ENCODE peak calls at places on chromosomes 5 and 9, in eight cellular contexts. M is BJ, J is psoas muscle, A is left lung, H is neural progenitor cell, W is dorsolateral prefrontal cortex, R is progenitor cell of endocrine pancreas, O is lower lobe of right lung. D is an unnamed sample.

GRCh38 chr5:138824516-138824915 is 50.6 kb downstream of the LRRTM2 start:
- DNase-seq in M (no peak), J (no peak), A (no peak), H (no peak), W (no peak), R (no peak), O (no peak), D (no peak)

GRCh38 chr9:128056887-128057723 is 10.0 kb downstream of the NAIF1 start:
- DNase-seq in M (no peak), J (no peak), A (no peak), H (peak), W (no peak), R (no peak), O (no peak), D (no peak)

GRCh38 chr5:80799041-80799440 is 144.3 kb upstream of the DHFR start:
- DNase-seq in M (no peak), J (no peak), A (no peak), H (no peak), W (no peak), R (no peak), O (no peak), D (no peak)

GRCh38 chr9:4069457-4070162 is 230.3 kb downstream of the GLIS3 start:
- DNase-seq in M (no peak), J (no peak), A (no peak), H (no peak), W (no peak), R (no peak), O (no peak), D (no peak)

GRCh38 chr9:71303351-71303750 is 181.9 kb upstream of the TRPM3 start:
- DNase-seq in M (no peak), J (no peak), A (no peak), H (no peak), W (no peak), R (no peak), O (no peak), D (no peak)

GRCh38 chr5:75656311-75657003 is 45.2 kb downstream of the ANKDD1B start:
- DNase-seq in M (no peak), J (no peak), A (peak), H (no peak), W (no peak), R (no peak), O (no peak), D (no peak)

GRCh38 chr5:88145603-88146467 is 122.8 kb downstream of the TMEM161B start:
- DNase-seq in M (no peak), J (no peak), A (peak), H (peak), W (no peak), R (no peak), O (peak), D (no peak)

GRCh38 chr9:111298831-111299603 is 31.0 kb downstream of the OR2K2 start:
- DNase-seq in M (peak), J (peak), A (peak), H (peak), W (peak), R (no peak), O (no peak), D (no peak)

GRCh38 chr5:83255268-83255667 is 177.9 kb downstream of the XRCC4 start:
- DNase-seq in M (peak), J (no peak), A (no peak), H (no peak), W (no peak), R (no peak), O (no peak), D (no peak)

GRCh38 chr5:102638316-102638715 is 116.8 kb upstream of the PAM start:
- DNase-seq in M (no peak), J (no peak), A (no peak), H (no peak), W (no peak), R (no peak), O (no peak), D (no peak)

GRCh38 chr5:144368556-144368955 is 197.9 kb downstream of the KCTD16 start:
- DNase-seq in M (no peak), J (no peak), A (no peak), H (no peak), W (no peak), R (no peak), O (no peak), D (no peak)

GRCh38 chr5:154758501-154758900 is 3.3 kb downstream of the LARP1 start:
- DNase-seq in M (peak), J (no peak), A (no peak), H (no peak), W (no peak), R (no peak), O (no peak), D (no peak)

GRCh38 chr9:122309861-122310260 is 45.2 kb downstream of the MRRF start:
- DNase-seq in M (no peak), J (no peak), A (no peak), H (no peak), W (no peak), R (no peak), O (no peak), D (no peak)

GRCh38 chr5:144328505-144328904 is 157.8 kb downstream of the KCTD16 start:
- DNase-seq in M (no peak), J (no peak), A (no peak), H (no peak), W (no peak), R (no peak), O (no peak), D (no peak)

GRCh38 chr9:82957526-82958379 is 105.2 kb downstream of the RASEF start:
- DNase-seq in M (no peak), J (no peak), A (no peak), H (peak), W (no peak), R (no peak), O (no peak), D (no peak)

GRCh38 chr5:107104774-107105050 is 566.0 kb downstream of the EFNA5 start:
- DNase-seq in M (no peak), J (no peak), A (no peak), H (no peak), W (no peak), R (no peak), O (no peak), D (no peak)

GRCh38 chr5:139422307-139422893 is 16.9 kb downstream of the DNAJC18 start:
- DNase-seq in M (no peak), J (no peak), A (no peak), H (peak), W (no peak), R (peak), O (no peak), D (no peak)

GRCh38 chr5:31469886-31470285 is 62.0 kb downstream of the DROSHA start:
- DNase-seq in M (no peak), J (no peak), A (no peak), H (no peak), W (no peak), R (no peak), O (no peak), D (no peak)

GRCh38 chr5:141637266-141637692 is 482 bp downstream of the RELL2 start:
- DNase-seq in M (no peak), J (no peak), A (no peak), H (peak), W (no peak), R (peak), O (no peak), D (peak)

GRCh38 chr9:132894857-132895846 is 16.5 kb downstream of the SPACA9 start:
- DNase-seq in M (no peak), J (no peak), A (no peak), H (no peak), W (no peak), R (no peak), O (no peak), D (no peak)

GRCh38 chr5:10303201-10303600 is 4.5 kb downstream of the CMBL start:
- DNase-seq in M (no peak), J (no peak), A (peak), H (no peak), W (no peak), R (no peak), O (no peak), D (no peak)

GRCh38 chr5:90437663-90438062 is 28.1 kb upstream of the CETN3 start:
- DNase-seq in M (no peak), J (no peak), A (no peak), H (no peak), W (no peak), R (no peak), O (no peak), D (no peak)

GRCh38 chr5:90606539-90606938 is 47.9 kb downstream of the ADGRV1 start:
- DNase-seq in M (no peak), J (no peak), A (no peak), H (peak), W (no peak), R (no peak), O (no peak), D (no peak)

GRCh38 chr5:62064993-62065392 is 241.0 kb upstream of the KIF2A start:
- DNase-seq in M (no peak), J (no peak), A (no peak), H (no peak), W (no peak), R (no peak), O (no peak), D (no peak)

GRCh38 chr9:19108038-19108437 is 5.3 kb upstream of the HAUS6 start:
- DNase-seq in M (no peak), J (no peak), A (no peak), H (no peak), W (no peak), R (no peak), O (no peak), D (no peak)

GRCh38 chr5:69312459-69313160 is 20.0 kb downstream of the CCDC125 start:
- DNase-seq in M (no peak), J (no peak), A (no peak), H (no peak), W (no peak), R (no peak), O (no peak), D (no peak)

GRCh38 chr5:97224112-97224750 is 41.2 kb upstream of the RIOK2 start:
- DNase-seq in M (peak), J (no peak), A (no peak), H (no peak), W (no peak), R (no peak), O (no peak), D (no peak)

GRCh38 chr5:136195971-136196577 is 3.1 kb upstream of the SMIM32 start:
- DNase-seq in M (no peak), J (no peak), A (no peak), H (no peak), W (no peak), R (no peak), O (no peak), D (no peak)

GRCh38 chr9:14515564-14516198 is 177.6 kb downstream of the ZDHHC21 start:
- DNase-seq in M (no peak), J (peak), A (no peak), H (peak), W (no peak), R (no peak), O (no peak), D (no peak)

GRCh38 chr9:94126844-94127243 is 42.6 kb downstream of the PTPDC1 start:
- DNase-seq in M (no peak), J (no peak), A (no peak), H (no peak), W (no peak), R (no peak), O (no peak), D (no peak)

GRCh38 chr9:3035594-3036389 is 191.9 kb upstream of the PUM3 start:
- DNase-seq in M (no peak), J (no peak), A (no peak), H (no peak), W (no peak), R (no peak), O (no peak), D (no peak)

GRCh38 chr5:133458435-133458834 is 153.9 kb downstream of the FSTL4 start:
- DNase-seq in M (no peak), J (no peak), A (no peak), H (no peak), W (no peak), R (no peak), O (no peak), D (no peak)
- TF ChIP-seq CTCF in M (no peak), J (no peak), A (no peak), H (no peak), W (no peak), R (no peak), O (no peak), D (no peak)

GRCh38 chr5:24535646-24536045 is 109.1 kb downstream of the CDH10 start:
- DNase-seq in M (no peak), J (no peak), A (no peak), H (peak), W (no peak), R (no peak), O (no peak), D (no peak)
- TF ChIP-seq CTCF in M (no peak), J (no peak), A (no peak), H (peak), W (peak), R (no peak), O (no peak), D (no peak)

GRCh38 chr5:179870403-179870903 is 11.8 kb upstream of the MRNIP start:
- DNase-seq in M (no peak), J (peak), A (no peak), H (peak), W (peak), R (no peak), O (peak), D (no peak)
- TF ChIP-seq CTCF in M (peak), J (peak), A (peak), H (peak), W (peak), R (peak), O (peak), D (no peak)

DNA sequence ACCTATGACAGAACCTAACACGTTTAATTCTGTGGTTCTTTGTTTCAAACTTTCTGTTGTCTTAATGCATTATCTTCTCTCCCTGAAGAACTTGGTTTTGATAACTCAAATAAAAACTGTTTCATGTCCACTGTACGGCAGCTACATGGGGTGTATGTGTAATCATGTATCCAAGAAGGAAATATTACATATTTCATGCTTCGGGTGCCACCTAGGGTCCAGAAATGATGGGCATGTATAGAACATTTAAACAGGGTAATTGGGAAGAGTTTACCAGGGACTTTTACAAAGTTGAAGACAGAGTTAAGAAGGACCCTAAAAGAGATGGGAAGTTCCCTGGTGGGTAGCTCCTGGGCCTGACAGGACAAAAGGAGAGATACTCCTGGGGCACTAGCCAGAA is 291.3 kb downstream of the FBXL7 start:
- DNase-seq in M (no peak), J (no peak), A (no peak), H (no peak), W (no peak), R (no peak), O (no peak), D (no peak)
- TF ChIP-seq CTCF in M (no peak), J (no peak), A (no peak), H (no peak), W (peak), R (no peak), O (no peak), D (no peak)

DNA sequence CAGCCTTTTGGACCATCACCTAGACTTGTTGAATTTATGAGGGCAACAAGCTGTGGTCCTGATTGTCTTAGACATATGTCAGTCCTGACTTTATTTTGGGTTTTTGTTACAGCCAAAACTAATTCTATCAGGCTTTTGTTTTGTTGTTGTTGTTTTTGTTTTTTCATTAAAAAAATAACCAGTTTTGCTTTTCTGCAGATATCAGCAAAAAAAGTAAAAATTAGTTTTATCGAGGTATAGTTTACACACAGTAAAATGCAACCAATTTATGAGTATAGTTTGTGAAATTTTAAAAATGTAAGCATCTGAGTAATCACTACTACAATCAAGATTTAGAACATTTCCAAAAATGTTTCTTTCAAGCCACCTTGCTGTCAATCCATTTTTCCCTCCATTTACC is 48.9 kb downstream of the WDR70 start:
- DNase-seq in M (no peak), J (no peak), A (no peak), H (no peak), W (no peak), R (no peak), O (no peak), D (no peak)
- TF ChIP-seq CTCF in M (no peak), J (no peak), A (no peak), H (no peak), W (no peak), R (no peak), O (no peak), D (no peak)

GRCh38 chr9:107044872-107045271 is 181.9 kb downstream of the ZNF462 start:
- DNase-seq in M (no peak), J (peak), A (no peak), H (no peak), W (no peak), R (no peak), O (no peak), D (no peak)

GRCh38 chr9:107049825-107050184 is 186.8 kb downstream of the ZNF462 start:
- DNase-seq in M (no peak), J (no peak), A (no peak), H (no peak), W (no peak), R (no peak), O (no peak), D (no peak)

GRCh38 chr9:107051392-107051791 is 188.4 kb downstream of the ZNF462 start:
- DNase-seq in M (no peak), J (no peak), A (no peak), H (no peak), W (no peak), R (no peak), O (no peak), D (no peak)

GRCh38 chr9:107046692-107047091 is 183.7 kb downstream of the ZNF462 start:
- DNase-seq in M (no peak), J (no peak), A (no peak), H (no peak), W (no peak), R (no peak), O (no peak), D (no peak)

DNA sequence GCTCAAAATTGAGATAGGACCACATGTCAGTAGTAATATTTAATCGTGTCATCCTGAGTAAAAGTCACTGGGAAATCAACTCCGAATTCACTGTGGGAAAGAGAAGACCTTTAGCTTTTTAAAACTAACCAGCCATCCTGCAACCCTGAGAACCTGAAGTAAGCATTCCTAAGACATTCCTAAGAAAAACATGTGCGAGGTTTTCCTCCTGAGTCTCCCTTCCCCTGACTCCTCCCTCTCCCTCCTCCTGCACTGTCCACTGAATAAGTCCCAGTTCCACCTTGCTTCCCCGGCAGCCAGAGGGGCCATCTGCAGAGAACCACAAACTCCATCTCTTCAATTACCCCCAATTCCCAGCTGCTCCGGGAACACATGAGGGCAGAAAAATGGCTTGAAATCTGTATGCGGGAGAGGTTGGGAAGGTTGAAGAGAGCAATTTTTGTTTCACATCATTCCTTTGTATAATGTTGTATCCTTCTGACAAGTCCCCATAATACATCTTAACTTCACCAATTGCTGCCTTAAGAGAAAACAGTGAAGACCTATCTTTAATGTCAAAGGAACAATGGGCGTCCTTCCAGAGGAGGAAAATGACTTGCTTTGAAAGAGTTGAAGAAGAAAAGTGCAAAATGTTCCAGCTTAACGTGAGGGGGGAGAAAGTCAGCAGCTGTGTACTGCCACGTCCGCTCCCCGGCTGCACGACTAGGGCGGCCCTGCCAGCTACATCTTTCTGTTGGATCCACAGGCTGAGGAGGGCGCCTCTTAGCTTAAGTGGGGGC is 186.3 kb downstream of the ZNF462 start:
- DNase-seq in M (no peak), J (no peak), A (no peak), H (peak), W (no peak), R (no peak), O (no peak), D (no peak)
- TF ChIP-seq CTCF in M (no peak), J (no peak), A (no peak), H (no peak), W (no peak), R (no peak), O (no peak), D (no peak)

D was measured in activated B cell treated with CpG ODN at 0.5 μM for 24 hours.